ENCODE peak calls at places on chromosomes 11 and 22, in nine cellular contexts. One of them, this sample, is unnamed.

GRCh38 chr11:41522391-41522790 is 62.9 kb upstream of the LRRC4C start:
- DNase-seq in body of pancreas: no peak
- DNase-seq in tibial nerve: no peak
- DNase-seq in A549: no peak
- DNase-seq in right lobe of liver: no peak
- DNase-seq in ovary: no peak
- DNase-seq in esophagus muscularis mucosa: no peak
- DNase-seq in K562: no peak
- DNase-seq in transverse colon: no peak
- DNase-seq in this sample: no peak

GRCh38 chr11:10322830-10323792 is 18.2 kb downstream of the ADM start:
- DNase-seq in body of pancreas: peak
- DNase-seq in tibial nerve: no peak
- DNase-seq in A549: peak
- DNase-seq in right lobe of liver: peak
- DNase-seq in ovary: peak
- DNase-seq in esophagus muscularis mucosa: peak
- DNase-seq in K562: peak
- DNase-seq in transverse colon: peak
- DNase-seq in this sample: no peak

GRCh38 chr11:115439385-115439784 is 64.8 kb downstream of the CADM1 start:
- DNase-seq in body of pancreas: no peak
- DNase-seq in tibial nerve: no peak
- DNase-seq in A549: no peak
- DNase-seq in right lobe of liver: no peak
- DNase-seq in ovary: no peak
- DNase-seq in esophagus muscularis mucosa: no peak
- DNase-seq in K562: no peak
- DNase-seq in transverse colon: no peak
- DNase-seq in this sample: no peak

GRCh38 chr11:119533931-119534694 is 111.1 kb upstream of the THY1 start:
- DNase-seq in body of pancreas: peak
- DNase-seq in tibial nerve: no peak
- DNase-seq in A549: peak
- DNase-seq in right lobe of liver: peak
- DNase-seq in ovary: peak
- DNase-seq in esophagus muscularis mucosa: no peak
- DNase-seq in K562: peak
- DNase-seq in transverse colon: peak
- DNase-seq in this sample: peak

GRCh38 chr11:78239781-78240180 is 51.1 kb downstream of the USP35 start:
- DNase-seq in body of pancreas: no peak
- DNase-seq in tibial nerve: no peak
- DNase-seq in A549: no peak
- DNase-seq in right lobe of liver: no peak
- DNase-seq in ovary: no peak
- DNase-seq in esophagus muscularis mucosa: peak
- DNase-seq in K562: no peak
- DNase-seq in transverse colon: no peak
- DNase-seq in this sample: no peak

GRCh38 chr11:16402654-16403447 is 46.5 kb upstream of the SOX6 start:
- DNase-seq in body of pancreas: no peak
- DNase-seq in tibial nerve: no peak
- DNase-seq in A549: no peak
- DNase-seq in right lobe of liver: no peak
- DNase-seq in ovary: no peak
- DNase-seq in esophagus muscularis mucosa: no peak
- DNase-seq in K562: no peak
- DNase-seq in transverse colon: no peak
- DNase-seq in this sample: no peak

GRCh38 chr11:12287009-12287373 is 90.4 kb upstream of the PARVA start:
- DNase-seq in body of pancreas: no peak
- DNase-seq in tibial nerve: no peak
- DNase-seq in A549: peak
- DNase-seq in right lobe of liver: no peak
- DNase-seq in ovary: peak
- DNase-seq in esophagus muscularis mucosa: peak
- DNase-seq in K562: peak
- DNase-seq in transverse colon: peak
- DNase-seq in this sample: no peak

GRCh38 chr22:16824718-16825687 is at the start of gene XKR3:
- DNase-seq in body of pancreas: no peak
- DNase-seq in tibial nerve: no peak
- DNase-seq in A549: no peak
- DNase-seq in right lobe of liver: no peak
- DNase-seq in ovary: no peak
- DNase-seq in esophagus muscularis mucosa: no peak
- DNase-seq in K562: no peak
- DNase-seq in transverse colon: no peak
- DNase-seq in this sample: no peak

GRCh38 chr11:34342008-34342533 is 15.7 kb downstream of the ABTB2 start:
- DNase-seq in body of pancreas: no peak
- DNase-seq in tibial nerve: peak
- DNase-seq in A549: no peak
- DNase-seq in right lobe of liver: no peak
- DNase-seq in ovary: peak
- DNase-seq in esophagus muscularis mucosa: no peak
- DNase-seq in K562: no peak
- DNase-seq in transverse colon: peak
- DNase-seq in this sample: no peak

GRCh38 chr11:46017341-46017740 is 94.9 kb downstream of the LARGE2 start:
- DNase-seq in body of pancreas: no peak
- DNase-seq in tibial nerve: no peak
- DNase-seq in A549: peak
- DNase-seq in right lobe of liver: no peak
- DNase-seq in ovary: no peak
- DNase-seq in esophagus muscularis mucosa: no peak
- DNase-seq in K562: no peak
- DNase-seq in transverse colon: no peak
- DNase-seq in this sample: no peak

GRCh38 chr22:32745251-32745995 is 56.1 kb upstream of the TIMP3 start:
- DNase-seq in body of pancreas: peak
- DNase-seq in tibial nerve: no peak
- DNase-seq in A549: no peak
- DNase-seq in right lobe of liver: no peak
- DNase-seq in ovary: no peak
- DNase-seq in esophagus muscularis mucosa: no peak
- DNase-seq in K562: no peak
- DNase-seq in transverse colon: peak
- DNase-seq in this sample: no peak

GRCh38 chr11:46604796-46605195 is 11.0 kb upstream of the AMBRA1 start:
- DNase-seq in body of pancreas: no peak
- DNase-seq in tibial nerve: no peak
- DNase-seq in A549: no peak
- DNase-seq in right lobe of liver: no peak
- DNase-seq in ovary: no peak
- DNase-seq in esophagus muscularis mucosa: no peak
- DNase-seq in K562: no peak
- DNase-seq in transverse colon: no peak
- DNase-seq in this sample: no peak

GRCh38 chr11:73367482-73368024 is 8.6 kb upstream of the RELT start:
- DNase-seq in body of pancreas: no peak
- DNase-seq in tibial nerve: no peak
- DNase-seq in A549: no peak
- DNase-seq in right lobe of liver: no peak
- DNase-seq in ovary: no peak
- DNase-seq in esophagus muscularis mucosa: no peak
- DNase-seq in K562: no peak
- DNase-seq in transverse colon: no peak
- DNase-seq in this sample: no peak

DNA sequence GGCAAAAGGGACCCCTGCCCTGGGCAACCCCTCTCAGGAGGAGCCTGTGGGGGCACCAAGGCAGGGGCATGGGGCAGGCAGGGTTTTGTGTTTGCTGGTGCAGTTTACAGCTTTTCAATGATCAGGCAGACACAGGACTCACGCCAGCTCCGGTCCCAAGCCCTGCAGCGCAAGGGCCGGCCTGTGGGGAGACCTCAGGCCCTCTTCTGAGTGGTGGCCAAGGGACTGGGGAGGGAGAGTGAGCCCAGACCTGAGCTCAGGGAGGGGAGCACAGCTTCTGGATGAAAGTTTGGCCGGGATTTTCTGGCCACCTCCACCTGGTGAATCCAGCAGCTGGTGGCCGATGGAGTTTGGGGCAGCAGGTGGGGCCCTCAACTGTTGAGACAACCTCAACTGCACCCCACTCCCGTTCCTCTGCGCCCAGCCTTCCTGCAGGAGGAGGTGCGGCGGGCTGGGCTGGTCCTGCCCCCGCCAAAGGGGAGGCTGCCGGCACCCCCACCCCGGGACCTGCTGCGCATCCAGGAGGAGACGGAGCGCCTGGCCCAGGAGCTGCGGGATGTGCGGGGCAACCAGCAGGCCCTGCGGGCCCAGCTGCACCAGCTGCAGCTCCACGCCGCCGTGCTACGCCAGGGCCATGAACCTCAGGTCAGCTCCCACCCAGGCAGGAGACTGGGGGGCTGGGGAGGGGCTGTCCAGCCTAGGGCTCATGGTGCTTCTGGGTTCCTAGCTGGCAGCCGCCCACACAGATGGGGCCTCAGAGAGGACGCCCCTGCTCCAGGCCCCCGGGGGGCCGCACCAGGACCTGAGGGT is 3.6 kb downstream of the TCIRG1 start:
- DNase-seq in body of pancreas: peak
- DNase-seq in tibial nerve: no peak
- DNase-seq in A549: no peak
- DNase-seq in right lobe of liver: peak
- DNase-seq in ovary: no peak
- DNase-seq in esophagus muscularis mucosa: no peak
- DNase-seq in K562: no peak
- DNase-seq in transverse colon: no peak
- DNase-seq in this sample: peak
- H3K4me3 ChIP-seq in body of pancreas: no peak
- H3K4me3 ChIP-seq in tibial nerve: no peak
- H3K4me3 ChIP-seq in A549: no peak
- H3K4me3 ChIP-seq in right lobe of liver: no peak
- H3K4me3 ChIP-seq in ovary: no peak
- H3K4me3 ChIP-seq in esophagus muscularis mucosa: no peak
- H3K4me3 ChIP-seq in K562: no peak
- H3K4me3 ChIP-seq in transverse colon: no peak
- H3K4me3 ChIP-seq in this sample: no peak

DNA sequence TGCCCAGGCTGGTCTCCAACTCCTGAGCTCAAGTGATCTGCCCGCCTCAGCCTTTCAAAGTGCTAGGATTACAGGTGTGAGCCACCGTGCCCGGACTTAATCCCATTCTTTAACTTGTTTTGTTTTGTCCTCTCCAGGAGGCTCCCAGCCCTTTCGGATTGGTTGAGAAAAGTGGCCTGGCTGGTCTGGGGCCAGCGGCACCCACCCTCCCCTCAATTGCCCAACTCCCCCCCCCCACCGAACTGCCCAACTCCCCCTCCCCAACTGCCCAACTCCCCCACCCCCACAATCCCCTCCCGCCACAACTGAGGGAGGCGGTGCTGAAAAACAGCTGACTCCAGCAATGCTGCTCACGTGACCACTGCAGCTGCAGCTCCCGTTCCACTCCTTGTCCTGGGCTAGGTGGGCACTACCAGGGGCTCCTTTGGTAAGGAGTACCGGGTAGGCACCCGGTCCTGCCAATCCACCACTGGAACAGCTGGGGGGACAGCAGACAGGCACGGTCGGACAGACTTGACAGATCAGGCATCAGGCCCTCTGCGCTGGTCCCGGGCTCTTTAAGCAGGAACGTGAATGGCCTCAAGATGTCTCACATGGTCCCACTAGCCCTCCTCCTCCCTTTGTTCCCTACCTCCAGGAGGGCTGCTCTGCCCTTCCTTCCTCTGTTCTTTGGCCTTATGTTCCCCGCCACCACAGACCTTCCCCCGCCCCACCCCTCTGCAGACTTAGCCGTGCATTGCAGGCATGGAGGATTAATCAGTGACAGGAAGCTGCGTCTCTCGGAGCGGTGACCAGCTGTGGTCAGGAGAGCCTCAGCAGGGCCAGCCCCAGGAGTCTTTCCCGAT is at the start of gene TCN2:
- DNase-seq in body of pancreas: peak
- DNase-seq in tibial nerve: peak
- DNase-seq in A549: peak
- DNase-seq in right lobe of liver: peak
- DNase-seq in ovary: peak
- DNase-seq in esophagus muscularis mucosa: peak
- DNase-seq in K562: peak
- DNase-seq in transverse colon: peak
- DNase-seq in this sample: peak
- TF ChIP-seq POLR2A in body of pancreas: peak
- TF ChIP-seq POLR2A in tibial nerve: no peak
- TF ChIP-seq POLR2A in A549: no peak
- TF ChIP-seq POLR2A in right lobe of liver: peak
- TF ChIP-seq POLR2A in ovary: no peak
- TF ChIP-seq POLR2A in esophagus muscularis mucosa: peak
- TF ChIP-seq POLR2A in K562: no peak
- TF ChIP-seq POLR2A in transverse colon: peak
- TF ChIP-seq POLR2A in this sample: no peak

GRCh38 chr22:17919276-17920144 is 104.9 kb downstream of the MICAL3 start:
- DNase-seq in body of pancreas: no peak
- DNase-seq in tibial nerve: no peak
- DNase-seq in A549: no peak
- DNase-seq in right lobe of liver: no peak
- DNase-seq in ovary: no peak
- DNase-seq in esophagus muscularis mucosa: no peak
- DNase-seq in K562: no peak
- DNase-seq in transverse colon: no peak
- DNase-seq in this sample: no peak
- H3K4me3 ChIP-seq in body of pancreas: no peak
- H3K4me3 ChIP-seq in tibial nerve: no peak
- H3K4me3 ChIP-seq in A549: no peak
- H3K4me3 ChIP-seq in right lobe of liver: no peak
- H3K4me3 ChIP-seq in ovary: no peak
- H3K4me3 ChIP-seq in esophagus muscularis mucosa: no peak
- H3K4me3 ChIP-seq in K562: peak
- H3K4me3 ChIP-seq in transverse colon: peak
- H3K4me3 ChIP-seq in this sample: no peak

GRCh38 chr22:36463783-36464184 is 17.7 kb downstream of the TXN2 start:
- DNase-seq in body of pancreas: no peak
- DNase-seq in tibial nerve: no peak
- DNase-seq in A549: no peak
- DNase-seq in right lobe of liver: peak
- DNase-seq in ovary: peak
- DNase-seq in esophagus muscularis mucosa: no peak
- DNase-seq in K562: no peak
- DNase-seq in transverse colon: no peak
- DNase-seq in this sample: peak

GRCh38 chr22:36464715-36465231 is 16.7 kb downstream of the TXN2 start:
- DNase-seq in body of pancreas: peak
- DNase-seq in tibial nerve: no peak
- DNase-seq in A549: no peak
- DNase-seq in right lobe of liver: no peak
- DNase-seq in ovary: peak
- DNase-seq in esophagus muscularis mucosa: no peak
- DNase-seq in K562: no peak
- DNase-seq in transverse colon: no peak
- DNase-seq in this sample: no peak

GRCh38 chr22:36467042-36467810 is 14.2 kb downstream of the TXN2 start:
- DNase-seq in body of pancreas: no peak
- DNase-seq in tibial nerve: no peak
- DNase-seq in A549: no peak
- DNase-seq in right lobe of liver: peak
- DNase-seq in ovary: peak
- DNase-seq in esophagus muscularis mucosa: no peak
- DNase-seq in K562: no peak
- DNase-seq in transverse colon: no peak
- DNase-seq in this sample: no peak

GRCh38 chr22:36466258-36466657 is 15.2 kb downstream of the TXN2 start:
- DNase-seq in body of pancreas: no peak
- DNase-seq in tibial nerve: no peak
- DNase-seq in A549: no peak
- DNase-seq in right lobe of liver: no peak
- DNase-seq in ovary: no peak
- DNase-seq in esophagus muscularis mucosa: no peak
- DNase-seq in K562: no peak
- DNase-seq in transverse colon: no peak
- DNase-seq in this sample: no peak

GRCh38 chr22:36465232-36466021 is 16.0 kb downstream of the TXN2 start:
- DNase-seq in body of pancreas: peak
- DNase-seq in tibial nerve: no peak
- DNase-seq in A549: peak
- DNase-seq in right lobe of liver: peak
- DNase-seq in ovary: peak
- DNase-seq in esophagus muscularis mucosa: no peak
- DNase-seq in K562: no peak
- DNase-seq in transverse colon: peak
- DNase-seq in this sample: peak
- TF ChIP-seq POLR2A in body of pancreas: peak
- TF ChIP-seq POLR2A in tibial nerve: no peak
- TF ChIP-seq POLR2A in A549: no peak
- TF ChIP-seq POLR2A in right lobe of liver: no peak
- TF ChIP-seq POLR2A in ovary: no peak
- TF ChIP-seq POLR2A in esophagus muscularis mucosa: no peak
- TF ChIP-seq POLR2A in K562: no peak
- TF ChIP-seq POLR2A in transverse colon: peak
- TF ChIP-seq POLR2A in this sample: no peak